ENCODE peak calls at places on chromosome 13, in seven cellular contexts. K, X, B, D, P, I and G are unnamed samples.

GRCh38 chr13:73075546-73075945 is 16.7 kb downstream of the KLF5 start:
- DNase-seq in D (no peak), K (no peak), B (no peak), X (no peak), P (no peak), I (no peak), G (peak)

GRCh38 chr13:51453308-51453958 is 597 bp upstream of the INTS6 start:
- DNase-seq in D (no peak), K (no peak), X (peak), B (no peak), I (peak), P (no peak), G (peak)

GRCh38 chr13:94601446-94602431 is at the start of gene GPR180:
- DNase-seq in B (peak), K (peak), P (peak), I (peak), X (peak), D (peak), G (peak)

GRCh38 chr13:41854758-41855157 is 106.2 kb downstream of the VWA8 start:
- DNase-seq in K (peak), B (no peak), X (no peak), D (peak), I (no peak), P (no peak), G (no peak)

GRCh38 chr13:84810781-84811180 is 928.5 kb upstream of the SLITRK1 start:
- DNase-seq in P (no peak), I (no peak), X (no peak), D (peak), K (no peak), B (no peak), G (no peak)

GRCh38 chr13:103282571-103283450 is 216.6 kb upstream of the SLC10A2 start:
- DNase-seq in B (no peak), X (no peak), D (peak), K (peak), P (peak), I (no peak), G (no peak)

GRCh38 chr13:24074687-24075086 is 85.8 kb upstream of the SPATA13 start:
- DNase-seq in B (no peak), K (no peak), X (no peak), I (no peak), D (no peak), P (peak), G (no peak)

GRCh38 chr13:114118763-114119123 is 13.7 kb downstream of the RASA3 start:
- DNase-seq in B (no peak), P (peak), I (no peak), X (no peak), K (peak), D (no peak), G (no peak)

GRCh38 chr13:30807392-30807791 is 72.0 kb downstream of the ALOX5AP start:
- DNase-seq in D (no peak), B (no peak), I (no peak), P (no peak), X (no peak), K (no peak), G (no peak)

GRCh38 chr13:35283856-35284255 is 192.6 kb downstream of the MAB21L1 start:
- DNase-seq in D (peak), P (peak), X (no peak), K (peak), B (peak), I (no peak), G (peak)

GRCh38 chr13:25137624-25137892 is 34.5 kb downstream of the AMER2 start:
- DNase-seq in P (no peak), I (no peak), D (no peak), X (no peak), B (no peak), K (no peak), G (no peak)

GRCh38 chr13:95494082-95494681 is 58.3 kb upstream of the CLDN10 start:
- DNase-seq in B (peak), D (peak), X (no peak), I (no peak), K (peak), P (peak), G (peak)